ENCODE peak calls at places on chromosomes 3 and 15, in nine cellular contexts. V is mesothelial cell of epicardium, I is H9, H is IMR-90, S is GM13976, F is endothelial cell of umbilical vein, D is neural crest cell, N is GM12864, W is fibroblast of pulmonary artery. X is an unnamed sample.

GRCh38 chr15:55618396-55618795 is 30.3 kb upstream of the PYGO1 start:
- DNase-seq in V (no peak), I (no peak), H (no peak), S (no peak), F (no peak), D (no peak), N (no peak), W (no peak), X (no peak)

GRCh38 chr15:57418640-57419039 is 42.3 kb downstream of the CGNL1 start:
- DNase-seq in V (no peak), I (no peak), H (no peak), S (no peak), F (no peak), D (no peak), N (no peak), W (no peak), X (no peak)

GRCh38 chr3:60009931-60010478 is 960.2 kb upstream of the CFAP20DC start:
- DNase-seq in V (no peak), I (no peak), H (no peak), S (no peak), F (no peak), D (no peak), N (no peak), W (no peak), X (no peak)

GRCh38 chr3:188948658-188949400 is 222.9 kb upstream of the TPRG1 start:
- DNase-seq in V (no peak), I (no peak), H (peak), S (no peak), F (peak), D (no peak), N (no peak), W (peak), X (no peak)

GRCh38 chr15:70761931-70762468 is 1.4 kb downstream of the UACA start:
- DNase-seq in V (no peak), I (no peak), H (no peak), S (no peak), F (peak), D (no peak), N (no peak), W (no peak), X (no peak)

GRCh38 chr15:48144889-48145288 is 24.1 kb downstream of the SLC24A5 start:
- DNase-seq in V (no peak), I (no peak), H (peak), S (peak), F (no peak), D (no peak), N (peak), W (peak), X (no peak)

GRCh38 chr15:52408823-52409222 is 113.2 kb upstream of the MYO5C start:
- DNase-seq in V (no peak), I (no peak), H (peak), S (no peak), F (peak), D (no peak), N (no peak), W (no peak), X (no peak)

GRCh38 chr3:30453364-30454039 is 152.9 kb upstream of the TGFBR2 start:
- DNase-seq in V (no peak), I (no peak), H (no peak), S (no peak), F (no peak), D (no peak), N (no peak), W (peak), X (no peak)

GRCh38 chr3:119500265-119500664 is 1.9 kb downstream of the TIMMDC1 start:
- DNase-seq in V (no peak), I (no peak), H (no peak), S (no peak), F (peak), D (no peak), N (no peak), W (no peak), X (no peak)

GRCh38 chr3:11240496-11240895 is 31.7 kb upstream of the ATG7 start:
- DNase-seq in V (no peak), I (no peak), H (no peak), S (no peak), F (no peak), D (no peak), N (no peak), W (no peak), X (no peak)

GRCh38 chr3:72177075-72178050 is 392.4 kb upstream of the PROK2 start:
- DNase-seq in V (no peak), I (no peak), H (peak), S (peak), F (peak), D (no peak), N (peak), W (peak), X (peak)
- TF ChIP-seq CTCF in V (no peak), I (no peak), H (no peak), S (no peak), F (no peak), D (no peak), N (no peak), W (no peak), X (no peak)

GRCh38 chr3:47000922-47001730 is 21.7 kb downstream of the NBEAL2 start:
- DNase-seq in V (no peak), I (no peak), H (no peak), S (no peak), F (no peak), D (no peak), N (no peak), W (no peak), X (no peak)

GRCh38 chr3:47001731-47002489 is 22.4 kb downstream of the NBEAL2 start:
- DNase-seq in V (no peak), I (no peak), H (no peak), S (no peak), F (no peak), D (no peak), N (no peak), W (no peak), X (no peak)

GRCh38 chr3:47003461-47004368 is 24.2 kb downstream of the NBEAL2 start:
- DNase-seq in V (no peak), I (no peak), H (no peak), S (no peak), F (no peak), D (no peak), N (no peak), W (no peak), X (no peak)

GRCh38 chr3:47004369-47005211 is 25.1 kb downstream of the NBEAL2 start:
- DNase-seq in V (no peak), I (no peak), H (no peak), S (no peak), F (no peak), D (no peak), N (no peak), W (no peak), X (no peak)

GRCh38 chr3:47002490-47003410 is 23.3 kb downstream of the NBEAL2 start:
- DNase-seq in V (no peak), I (peak), H (no peak), S (no peak), F (no peak), D (no peak), N (no peak), W (no peak), X (no peak)
- TF ChIP-seq CTCF in V (no peak), I (peak), H (no peak), S (peak), F (peak), D (no peak), N (no peak), W (peak), X (peak)

DNA sequence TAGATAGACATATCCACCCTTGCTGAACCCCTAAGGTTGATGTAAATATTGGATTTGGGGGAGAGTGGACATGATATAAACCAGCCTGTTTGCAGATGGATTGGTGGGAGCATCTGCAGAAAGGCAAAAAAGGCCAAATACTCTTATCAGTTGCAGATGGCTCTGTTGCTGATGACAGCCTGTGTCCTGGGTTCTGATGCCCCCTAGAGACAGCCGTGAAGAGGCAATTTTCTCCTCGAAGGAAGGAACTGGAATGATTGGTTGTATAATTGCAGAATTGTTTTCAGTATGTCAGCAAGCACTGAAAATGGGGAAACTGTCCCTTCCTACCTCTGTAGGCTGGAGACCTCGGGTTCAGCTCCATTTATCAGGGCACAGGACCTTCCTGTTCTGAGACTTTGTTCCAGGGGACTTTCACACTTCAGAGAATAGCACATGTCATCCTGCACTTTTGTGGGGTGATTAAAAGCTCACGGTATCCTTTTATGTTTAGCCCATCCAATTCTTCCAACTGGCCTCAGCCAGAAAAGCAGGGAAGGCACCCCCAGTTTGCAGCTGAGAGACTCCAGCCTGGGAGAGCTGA is 103.0 kb downstream of the PGPEP1L start:
- DNase-seq in V (no peak), I (peak), H (peak), S (peak), F (peak), D (peak), N (no peak), W (peak), X (peak)
- TF ChIP-seq CTCF in V (no peak), I (peak), H (peak), S (peak), F (peak), D (peak), N (peak), W (peak), X (peak)

GRCh38 chr15:44710236-44711088 is 661 bp downstream of the PATL2 start:
- DNase-seq in V (no peak), I (no peak), H (peak), S (no peak), F (no peak), D (no peak), N (peak), W (peak), X (peak)
- TF ChIP-seq CTCF in V (no peak), I (peak), H (peak), S (peak), F (peak), D (no peak), N (peak), W (peak), X (peak)

X was measured in GM10248.